ENCODE peak calls at places on chromosome 20, in ten cellular contexts. N is heart left ventricle, R is heart right ventricle, I is Panc1, U is NT2/D1, X is OCI-LY7, A is lung, Q is esophagus squamous epithelium, C is PC-9, Y is ascending aorta. P is an unnamed sample. For H3K4me1, the result is how much of the 10 kb centered on the place peaks cover.

GRCh38 chr20:47801079-47801478 is 15.8 kb upstream of the SULF2 start:
- DNase-seq in R (no peak), C (no peak), I (no peak), N (no peak), Y (no peak), Q (no peak), U (no peak), A (no peak), X (no peak), P (no peak)

GRCh38 chr20:63194007-63194820 is 21.7 kb downstream of the YTHDF1 start:
- DNase-seq in Q (no peak), N (no peak), U (no peak), X (no peak), A (no peak), I (no peak), C (no peak), R (no peak), Y (no peak), P (no peak)

GRCh38 chr20:62501801-62502495 is 26.2 kb upstream of the GATA5 start:
- DNase-seq in A (no peak), U (no peak), X (no peak), C (no peak), N (no peak), Q (no peak), R (no peak), I (peak), Y (peak), P (no peak)

GRCh38 chr20:57231951-57232428 is 34.5 kb downstream of the BMP7 start:
- DNase-seq in U (peak), A (no peak), X (no peak), R (no peak), N (no peak), Q (no peak), C (no peak), Y (no peak), I (no peak), P (no peak)

GRCh38 chr20:62267543-62267942 is 29.2 kb downstream of the OSBPL2 start:
- DNase-seq in C (peak), X (no peak), U (no peak), A (no peak), Q (no peak), I (no peak), N (peak), Y (no peak), R (no peak), P (no peak)

GRCh38 chr20:62637521-62638054 is 4.7 kb upstream of the SLCO4A1 start:
- DNase-seq in R (peak), Q (no peak), U (no peak), N (no peak), Y (no peak), A (no peak), C (no peak), I (no peak), X (no peak), P (no peak)

GRCh38 chr20:41178904-41179432 is 41.6 kb downstream of the PLCG1 start:
- DNase-seq in N (peak), U (no peak), I (no peak), A (no peak), X (no peak), R (no peak), Y (no peak), C (no peak), Q (no peak), P (peak)

GRCh38 chr20:52747736-52748135 is 224.4 kb upstream of the TSHZ2 start:
- DNase-seq in Q (no peak), R (no peak), Y (no peak), X (peak), I (no peak), N (peak), U (peak), C (no peak), A (no peak), P (peak)

GRCh38 chr20:34491226-34491931 is 24.8 kb upstream of the DYNLRB1 start:
- DNase-seq in I (no peak), A (no peak), Y (no peak), C (no peak), X (no peak), N (no peak), Q (no peak), R (no peak), U (no peak), P (no peak)

GRCh38 chr20:57727863-57728262 is 18.0 kb upstream of the PMEPA1 start:
- DNase-seq in R (no peak), Q (no peak), N (no peak), A (no peak), C (peak), Y (no peak), X (no peak), I (no peak), U (no peak), P (no peak)

GRCh38 chr20:46108435-46108841 is 9.7 kb upstream of the CD40 start:
- DNase-seq in Q (no peak), N (no peak), A (no peak), X (peak), I (no peak), U (no peak), Y (no peak), R (no peak), C (no peak), P (no peak)

GRCh38 chr20:23294671-23295070 is 55.9 kb upstream of the NXT1 start:
- DNase-seq in A (no peak), R (no peak), Y (no peak), N (no peak), X (no peak), U (no peak), C (no peak), Q (no peak), I (no peak), P (no peak)

GRCh38 chr20:3777381-3777725 is 3.9 kb downstream of the SPEF1 start:
- DNase-seq in N (no peak), R (no peak), Y (no peak), U (no peak), A (no peak), Q (no peak), C (no peak), I (no peak), X (no peak), P (no peak)

GRCh38 chr20:1945134-1945618 is 48.7 kb downstream of the PDYN start:
- DNase-seq in C (no peak), N (peak), A (peak), R (peak), Y (no peak), Q (no peak), X (no peak), I (no peak), U (no peak), P (no peak)

GRCh38 chr20:50418890-50419642 is 91.1 kb upstream of the PTPN1 start:
- DNase-seq in C (no peak), U (no peak), N (no peak), Q (no peak), A (peak), I (no peak), X (no peak), Y (no peak), R (no peak), P (no peak)

GRCh38 chr20:1952737-1953530 is 40.9 kb downstream of the PDYN start:
- DNase-seq in U (no peak), A (no peak), Q (no peak), N (no peak), C (no peak), X (peak), I (no peak), Y (no peak), R (no peak), P (no peak)

GRCh38 chr20:11849976-11850670 is 67.6 kb upstream of the BTBD3 start:
- DNase-seq in I (no peak), Q (no peak), X (no peak), C (peak), N (no peak), U (no peak), A (no peak), Y (no peak), R (no peak), P (no peak)

GRCh38 chr20:21353236-21353635 is 44.1 kb downstream of the NKX2-4 start:
- DNase-seq in N (no peak), I (no peak), X (no peak), U (no peak), A (no peak), Y (no peak), Q (no peak), C (no peak), R (no peak), P (no peak)

GRCh38 chr20:19129976-19130612 is 82.3 kb upstream of the SLC24A3 start:
- DNase-seq in X (no peak), I (no peak), A (no peak), U (no peak), R (no peak), Q (no peak), Y (no peak), C (no peak), N (no peak), P (no peak)

GRCh38 chr20:11891827-11892521 is 25.7 kb upstream of the BTBD3 start:
- DNase-seq in Q (no peak), U (peak), I (no peak), A (peak), R (peak), N (peak), C (peak), Y (no peak), X (no peak), P (peak)

GRCh38 chr20:44583179-44583578 is 800 bp downstream of the PKIG start:
- DNase-seq in A (no peak), U (no peak), I (no peak), N (no peak), Q (no peak), C (no peak), R (no peak), Y (no peak), X (no peak), P (no peak)

GRCh38 chr20:44585042-44585968 is 2.9 kb downstream of the PKIG start:
- DNase-seq in U (no peak), A (no peak), X (peak), Q (no peak), C (no peak), I (no peak), R (no peak), Y (no peak), N (no peak), P (no peak)

GRCh38 chr20:44586289-44586911 is 4.0 kb downstream of the PKIG start:
- DNase-seq in A (no peak), I (no peak), U (no peak), R (no peak), N (no peak), C (no peak), Q (no peak), X (peak), Y (no peak), P (no peak)

GRCh38 chr20:44582321-44583025 is at the start of gene PKIG:
- DNase-seq in I (no peak), U (no peak), N (peak), Y (no peak), X (peak), R (no peak), C (no peak), Q (no peak), A (no peak), P (no peak)

DNA sequence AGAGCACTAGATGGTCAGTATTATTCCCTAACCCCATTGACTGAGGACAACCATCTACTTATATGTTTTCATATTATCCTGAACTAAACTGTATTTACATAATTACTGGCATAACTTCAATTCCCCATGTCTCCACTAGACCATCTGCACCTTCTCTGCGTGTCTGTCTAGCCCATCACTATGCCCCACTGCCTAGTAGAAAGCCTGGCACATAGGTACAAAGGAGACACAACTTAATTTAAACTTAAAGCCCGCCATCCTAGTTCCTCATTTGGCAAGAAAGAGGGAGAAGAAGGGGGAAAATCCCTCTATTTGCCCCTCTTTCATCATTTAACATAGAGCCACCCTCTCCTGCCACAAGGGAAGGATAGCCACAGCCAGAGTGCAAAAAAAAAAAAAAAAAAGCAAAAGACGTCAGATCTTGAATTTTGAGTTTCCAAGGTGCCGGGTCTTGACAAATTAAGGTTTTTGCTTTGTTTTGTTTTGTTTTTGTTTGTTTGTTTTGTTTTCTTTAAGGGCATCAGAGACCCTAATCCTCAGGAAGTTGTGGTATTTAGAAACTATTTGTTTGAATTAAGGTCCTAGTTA is 1.8 kb downstream of the PKIG start:
- DNase-seq in I (no peak), A (no peak), C (no peak), Y (no peak), Q (no peak), R (no peak), N (no peak), U (no peak), X (peak), P (no peak)
- H3K4me1 ChIP-seq in I (under half), A (under half), C (under half), Y (under half), Q (under half), R (half or more), N (half or more), U (under half), X (half or more), P (under half)

DNA sequence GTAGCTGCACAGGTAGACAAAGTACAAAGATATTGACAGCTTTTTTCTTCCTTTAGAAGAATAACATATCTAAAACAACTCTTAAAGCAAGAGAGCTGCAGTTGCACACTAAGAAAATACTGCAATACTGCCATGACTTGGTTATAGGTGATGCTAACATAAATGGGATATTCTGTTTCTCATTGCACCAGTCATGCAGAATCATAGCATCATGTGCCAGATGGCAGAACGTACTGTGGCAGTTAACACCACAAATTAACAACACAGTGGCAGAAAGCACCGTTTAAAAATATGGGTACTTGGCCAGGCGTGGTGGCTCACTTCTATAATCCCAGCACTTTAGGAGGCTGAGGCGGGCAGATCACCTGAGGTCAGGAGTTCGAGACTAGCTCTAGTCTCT is 7.4 kb downstream of the ASXL1 start:
- DNase-seq in R (no peak), C (no peak), N (no peak), U (no peak), X (no peak), A (no peak), I (no peak), Q (no peak), Y (no peak), P (no peak)
- H3K4me1 ChIP-seq in R (half or more), C (under half), N (half or more), U (under half), X (half or more), A (under half), I (under half), Q (under half), Y (under half), P (under half)

GRCh38 chr20:53902968-53903651 is 167.3 kb downstream of the BCAS1 start:
- DNase-seq in Y (no peak), X (no peak), I (no peak), A (no peak), R (no peak), U (no peak), N (no peak), Q (no peak), C (no peak), P (no peak)
- H3K4me1 ChIP-seq in Y (under half), X (half or more), I (half or more), A (under half), R (under half), U (under half), N (half or more), Q (under half), C (half or more), P (under half)

GRCh38 chr20:38863024-38863851 is 57.7 kb downstream of the PPP1R16B start:
- DNase-seq in A (no peak), I (no peak), R (no peak), Y (no peak), U (no peak), Q (no peak), N (no peak), X (peak), C (no peak), P (no peak)
- H3K4me1 ChIP-seq in A (under half), I (under half), R (half or more), Y (under half), U (under half), Q (under half), N (under half), X (half or more), C (under half), P (under half)

P was measured in BE2C.